ENCODE peak calls at places on chromosomes 1 and 21, in eight cellular contexts. S, L, Z, C, Y, M, V and Q are unnamed samples.
A peak's percentile ranks its signal among the peaks of the same experiment; 100 is the strongest.

GRCh38 chr21:15617968-15618367 is 111.8 kb upstream of the USP25 start:
- DNase-seq in Z (peak; percentile 50), S (no peak), C (peak; percentile 88), V (no peak), Y (no peak), M (no peak), L (no peak), Q (no peak)

GRCh38 chr1:88462481-88463261 is 221.4 kb upstream of the PKN2 start:
- DNase-seq in S (peak; percentile 18), V (peak; percentile 51), M (no peak), C (peak; percentile 19), Z (no peak), Y (no peak), L (no peak), Q (no peak)

GRCh38 chr21:36150192-36150711 is 6.4 kb upstream of the DOP1B start:
- DNase-seq in M (no peak), S (peak; percentile 27), Z (no peak), Y (no peak), L (no peak), C (peak; percentile 37), V (no peak), Q (peak; percentile 49)

GRCh38 chr1:1943834-1944570 is 24.9 kb upstream of the TMEM52 start:
- DNase-seq in V (peak; percentile 24), L (peak; percentile 46), S (peak; percentile 62), M (peak; percentile 54), C (peak; percentile 18), Y (no peak), Z (no peak), Q (peak; percentile 78)

GRCh38 chr1:39167632-39168209 is 36.8 kb upstream of the MACF1 start:
- DNase-seq in V (no peak), C (peak; percentile 65), M (no peak), Z (no peak), S (no peak), L (no peak), Y (no peak), Q (no peak)

GRCh38 chr1:230143534-230143933 is 76.5 kb downstream of the GALNT2 start:
- DNase-seq in C (no peak), M (no peak), Y (no peak), L (no peak), S (no peak), Z (no peak), V (no peak), Q (no peak)

GRCh38 chr21:35316933-35317332 is 267.8 kb upstream of the RUNX1 start:
- DNase-seq in L (no peak), C (peak; percentile 38), Y (no peak), Z (peak; percentile 47), M (no peak), S (no peak), V (no peak), Q (no peak)

GRCh38 chr1:107829083-107829771 is 135.8 kb downstream of the VAV3 start:
- DNase-seq in C (peak; percentile 15), V (no peak), S (no peak), L (no peak), M (no peak), Y (no peak), Z (no peak), Q (no peak)

GRCh38 chr1:111604931-111605330 is 14.7 kb upstream of the RAP1A start:
- DNase-seq in M (no peak), V (peak; percentile 8), L (no peak), S (no peak), Y (no peak), Z (no peak), C (peak; percentile 79), Q (no peak)

GRCh38 chr1:212611000-212611636 is 2.6 kb downstream of the ATF3 start:
- DNase-seq in Z (no peak), C (no peak), Y (no peak), L (no peak), M (no peak), V (no peak), S (no peak), Q (no peak)

GRCh38 chr1:218351617-218352438 is 6.7 kb downstream of the TGFB2 start:
- DNase-seq in V (no peak), M (peak; percentile 12), C (peak; percentile 84), L (no peak), Z (no peak), Y (no peak), S (no peak), Q (peak; percentile 51)

GRCh38 chr1:21775542-21775899 is 7.4 kb downstream of the USP48 start:
- DNase-seq in S (no peak), M (no peak), Y (no peak), Z (no peak), L (no peak), C (no peak), V (no peak), Q (no peak)

GRCh38 chr1:2091611-2092604 is 41.7 kb downstream of the PRKCZ start:
- DNase-seq in M (peak; percentile 52), S (no peak), L (peak; percentile 9), V (no peak), Z (no peak), C (peak; percentile 25), Y (no peak), Q (no peak)

GRCh38 chr1:59635057-59635456 is 179.7 kb upstream of the HOOK1 start:
- DNase-seq in Z (no peak), Y (no peak), V (no peak), C (no peak), S (no peak), M (no peak), L (no peak), Q (no peak)

GRCh38 chr1:33256701-33257387 is 552 bp downstream of the ZNF362 start:
- DNase-seq in Y (no peak), L (peak; percentile 41), C (peak; percentile 85), S (peak; percentile 61), Z (peak; percentile 23), V (peak; percentile 52), M (peak; percentile 33), Q (peak; percentile 70)

GRCh38 chr1:15180189-15180588 is 26.6 kb downstream of the TMEM51 start:
- DNase-seq in C (no peak), Y (no peak), M (no peak), S (no peak), V (no peak), Z (no peak), L (no peak), Q (no peak)

GRCh38 chr21:45060675-45061311 is 13.6 kb upstream of the ADARB1 start:
- DNase-seq in Z (no peak), L (no peak), S (no peak), V (no peak), C (no peak), M (no peak), Y (no peak), Q (no peak)

GRCh38 chr1:107875689-107876088 is 89.3 kb downstream of the VAV3 start:
- DNase-seq in Y (no peak), V (no peak), M (no peak), C (no peak), Z (no peak), S (no peak), L (no peak), Q (no peak)

GRCh38 chr1:2863149-2863963 is 61.9 kb upstream of the TTC34 start:
- DNase-seq in M (no peak), C (no peak), Z (no peak), L (no peak), Y (no peak), V (no peak), S (peak; percentile 7), Q (no peak)

GRCh38 chr1:118461154-118461553 is 276.1 kb upstream of the SPAG17 start:
- DNase-seq in L (no peak), M (no peak), V (no peak), C (no peak), Y (no peak), Z (no peak), S (no peak), Q (no peak)

GRCh38 chr1:15337656-15338402 is 71.9 kb upstream of the EFHD2 start:
- DNase-seq in S (peak; percentile 31), C (peak; percentile 90), V (peak; percentile 88), M (no peak), Y (no peak), Z (peak; percentile 57), L (no peak), Q (no peak)

GRCh38 chr1:186155594-186155993 is 219.5 kb downstream of the TPR start:
- DNase-seq in Z (peak; percentile 55), S (no peak), Y (no peak), M (no peak), V (no peak), C (peak; percentile 86), L (no peak), Q (peak; percentile 14)

GRCh38 chr1:24898909-24899439 is 31.1 kb downstream of the RUNX3 start:
- DNase-seq in M (no peak), Y (no peak), C (no peak), L (no peak), Z (no peak), V (no peak), S (no peak), Q (no peak)